ENCODE peak calls at places on chromosomes 2 and 18, in seven cellular contexts. D is neuronal stem cell, F is H1, O is IMR-90, C is mesendoderm, H is H9, J is mesenchymal stem cell. G is an unnamed sample.

GRCh38 chr2:14587119-14587518 is 45.4 kb upstream of the LRATD1 start:
- DNase-seq in C (no peak), H (no peak), D (no peak), J (no peak), F (no peak), O (peak; percentile 10), G (peak; percentile 93)

GRCh38 chr18:42174909-42175308 is 219.9 kb downstream of the PIK3C3 start:
- DNase-seq in O (no peak), D (peak; percentile 32), J (peak; percentile 44), F (no peak), C (peak; percentile 51), H (peak; percentile 30), G (peak; percentile 48)

GRCh38 chr2:55965276-55965675 is 41.7 kb upstream of the EFEMP1 start:
- DNase-seq in J (no peak), H (no peak), C (peak; percentile 14), D (no peak), O (no peak), F (no peak), G (no peak)

GRCh38 chr2:189830510-189830909 is 46.3 kb downstream of the PMS1 start:
- DNase-seq in O (no peak), H (no peak), J (no peak), C (no peak), F (no peak), D (no peak), G (peak; percentile 1)

GRCh38 chr2:205758498-205758897 is 76.2 kb downstream of the NRP2 start:
- DNase-seq in C (no peak), J (no peak), D (no peak), O (no peak), F (no peak), H (no peak), G (no peak)

GRCh38 chr2:63840081-63840784 is 1.5 kb upstream of the UGP2 start:
- DNase-seq in F (no peak), O (no peak), C (peak; percentile 83), J (peak; percentile 14), H (no peak), D (peak; percentile 74), G (no peak)

GRCh38 chr2:42859006-42859552 is 66.7 kb upstream of the HAAO start:
- DNase-seq in D (peak; percentile 88), O (peak; percentile 81), F (peak; percentile 19), J (peak; percentile 76), C (peak; percentile 78), H (peak; percentile 60), G (peak; percentile 44)

GRCh38 chr18:10690376-10690775 is 164.5 kb downstream of the NAPG start:
- DNase-seq in O (no peak), D (no peak), C (no peak), F (no peak), J (no peak), H (no peak), G (no peak)

GRCh38 chr18:43543236-43543635 is 265.9 kb upstream of the SYT4 start:
- DNase-seq in H (no peak), C (no peak), O (no peak), D (no peak), F (no peak), J (no peak), G (no peak)

GRCh38 chr18:50090370-50091312 is 104.3 kb downstream of the MYO5B start:
- DNase-seq in D (no peak), C (no peak), O (no peak), J (no peak), F (no peak), H (no peak), G (peak; percentile 40)

GRCh38 chr2:7595181-7595580 is 678.0 kb downstream of the RNF144A start:
- DNase-seq in F (no peak), H (no peak), D (no peak), O (no peak), C (no peak), J (no peak), G (no peak)

GRCh38 chr2:84919885-84920580 is 14.6 kb downstream of the TMSB10 start:
- DNase-seq in H (no peak), C (peak; percentile 80), F (no peak), O (peak; percentile 99), D (no peak), J (peak; percentile 97), G (peak; percentile 90)

GRCh38 chr2:100780203-100781008 is 39.5 kb upstream of the NPAS2 start:
- DNase-seq in H (no peak), F (no peak), O (peak; percentile 81), D (no peak), J (peak; percentile 35), C (no peak), G (peak; percentile 35)

GRCh38 chr2:449246-450067 is 161.6 kb upstream of the ALKAL2 start:
- DNase-seq in C (peak; percentile 22), D (no peak), F (no peak), O (no peak), J (no peak), H (peak; percentile 38), G (no peak)

GRCh38 chr2:176079851-176080539 is 3.8 kb downstream of the EVX2 start:
- DNase-seq in D (no peak), C (peak; percentile 84), O (peak; percentile 30), J (no peak), F (no peak), H (peak; percentile 90), G (peak; percentile 45)

GRCh38 chr2:223896751-223897320 is 48.3 kb downstream of the WDFY1 start:
- DNase-seq in H (no peak), C (no peak), D (no peak), O (peak; percentile 12), F (no peak), J (peak; percentile 56), G (no peak)

GRCh38 chr2:171185165-171185818 is 24.6 kb upstream of the TLK1 start:
- DNase-seq in J (no peak), F (no peak), O (no peak), H (no peak), D (no peak), C (no peak), G (no peak)

GRCh38 chr2:88059979-88060906 is 4.7 kb upstream of the KRCC1 start:
- DNase-seq in O (peak; percentile 31), H (no peak), F (no peak), D (peak; percentile 23), J (peak; percentile 39), C (peak; percentile 59), G (no peak)

GRCh38 chr2:62920070-62920469 is 130.6 kb upstream of the OTX1 start:
- DNase-seq in J (peak; percentile 11), H (no peak), F (no peak), D (no peak), C (no peak), O (peak; percentile 39), G (peak; percentile 60)

GRCh38 chr2:602571-603366 is 74.4 kb downstream of the TMEM18 start:
- DNase-seq in F (no peak), D (no peak), C (no peak), H (peak; percentile 13), O (no peak), J (no peak), G (no peak)

GRCh38 chr2:63544017-63544627 is 44.2 kb downstream of the WDPCP start:
- DNase-seq in C (no peak), J (peak; percentile 6), D (no peak), F (no peak), H (no peak), O (peak; percentile 2), G (no peak)

GRCh38 chr18:67766930-67767329 is 250.4 kb upstream of the DSEL start:
- DNase-seq in F (no peak), J (peak; percentile 93), D (no peak), H (no peak), O (peak; percentile 99), C (no peak), G (peak; percentile 12)

GRCh38 chr18:45227004-45227403 is 388.3 kb upstream of the SLC14A2 start:
- DNase-seq in O (no peak), H (no peak), D (no peak), F (no peak), C (peak; percentile 82), J (no peak), G (peak; percentile 64)

GRCh38 chr2:238875531-238876231 is 27.8 kb downstream of the TWIST2 start:
- DNase-seq in O (no peak), D (no peak), F (no peak), H (no peak), J (no peak), C (no peak), G (no peak)
- H2AK5ac ChIP-seq in O (no peak overlapping the region), D (no peak overlapping the region), F (no peak overlapping the region), H (no peak overlapping the region), J (no peak overlapping the region), C (no peak overlapping the region), G (no peak overlapping the region)

GRCh38 chr2:44952143-44952805 is 10.8 kb downstream of the SIX3 start:
- DNase-seq in O (peak; percentile 34), H (peak; percentile 84), D (peak; percentile 89), J (peak; percentile 65), C (peak; percentile 88), F (no peak), G (no peak)

GRCh38 chr2:44952806-44953685 is 11.5 kb downstream of the SIX3 start:
- DNase-seq in H (peak; percentile 47), F (no peak), D (no peak), C (peak; percentile 40), O (no peak), J (no peak), G (no peak)

GRCh38 chr2:44954306-44954901 is 12.9 kb downstream of the SIX3 start:
- DNase-seq in C (no peak), D (no peak), J (no peak), H (peak; percentile 46), F (no peak), O (no peak), G (no peak)

GRCh38 chr2:44954902-44955592 is 13.5 kb downstream of the SIX3 start:
- DNase-seq in O (no peak), F (no peak), J (peak; percentile 28), C (no peak), D (no peak), H (no peak), G (no peak)

DNA sequence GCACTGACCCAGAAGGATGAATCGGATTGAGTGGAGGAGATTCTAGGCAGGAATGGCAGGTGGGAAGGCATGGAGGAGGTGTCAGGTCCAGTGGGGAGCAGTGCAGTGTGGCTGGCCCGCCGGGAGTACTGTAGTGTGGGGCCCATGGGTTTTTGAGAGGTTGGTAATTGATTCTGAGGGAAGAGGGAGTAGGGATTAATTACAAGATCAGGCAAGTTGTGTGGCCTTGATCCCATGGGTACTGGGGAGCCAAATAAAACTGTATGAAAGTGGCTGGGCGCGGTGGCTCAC is 12.1 kb downstream of the SIX3 start:
- DNase-seq in F (no peak), C (no peak), H (no peak), O (no peak), D (no peak), J (no peak), G (no peak)
- H2AK5ac ChIP-seq in F (peak overlapping the region; percentile 57), C (no peak overlapping the region), H (no peak overlapping the region), O (no peak overlapping the region), D (no peak overlapping the region), J (no peak overlapping the region), G (no peak overlapping the region)

DNA sequence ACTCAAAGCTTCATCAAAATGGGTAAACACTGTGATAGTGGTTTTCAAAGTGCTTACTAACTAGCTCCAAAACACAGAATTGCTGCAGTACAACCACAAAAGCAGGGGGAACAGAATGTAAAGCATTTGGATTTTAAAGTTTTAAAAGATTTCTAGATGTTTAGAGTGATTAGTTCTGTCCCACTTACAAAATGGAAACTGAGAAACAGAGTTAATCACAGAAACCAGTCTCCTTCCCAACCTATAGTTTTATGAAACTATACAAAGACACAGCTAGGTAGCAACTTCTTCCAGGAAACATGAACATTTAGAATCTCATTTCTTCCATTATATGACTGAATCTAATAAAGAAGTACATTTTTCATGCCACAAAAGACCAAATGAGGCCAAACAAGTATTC is 73.8 kb upstream of the HNRNPA3 start:
- DNase-seq in O (no peak), D (no peak), C (no peak), F (no peak), H (no peak), J (no peak), G (no peak)
- H2AK5ac ChIP-seq in O (no peak overlapping the region), D (no peak overlapping the region), C (no peak overlapping the region), F (no peak overlapping the region), H (no peak overlapping the region), J (no peak overlapping the region), G (no peak overlapping the region)

GRCh38 chr18:28875059-28875458 is 698.1 kb upstream of the CDH2 start:
- DNase-seq in C (no peak), O (no peak), F (no peak), H (no peak), J (no peak), D (no peak), G (no peak)
- H2AK5ac ChIP-seq in C (no peak overlapping the region), O (no peak overlapping the region), F (no peak overlapping the region), H (no peak overlapping the region), J (no peak overlapping the region), D (no peak overlapping the region), G (no peak overlapping the region)

G was measured in trophoblast cell.